ENCODE peak calls at places on chromosomes 4 and X, in four cellular contexts. W is bronchial epithelial cell, E is ovary, T is fibroblast of pulmonary artery. R is an unnamed sample.
A peak's percentile ranks its signal among the peaks of the same experiment; 100 is the strongest.

GRCh38 chrX:110204986-110205385 is 112.9 kb downstream of the AMMECR1 start:
- DNase-seq in W (peak; percentile 40), E (no peak), T (peak; percentile 71), R (no peak)

GRCh38 chrX:107738272-107738671 is 37.3 kb downstream of the TSC22D3 start:
- DNase-seq in W (no peak), E (no peak), T (no peak), R (no peak)

GRCh38 chrX:37958493-37959211 is 47.7 kb upstream of the SYTL5 start:
- DNase-seq in W (no peak), E (no peak), T (peak; percentile 9), R (no peak)

GRCh38 chrX:1393871-1394615 is 2.1 kb upstream of the SLC25A6 start:
- DNase-seq in W (no peak), E (no peak), T (no peak), R (no peak)

GRCh38 chrX:43805579-43805978 is 76.7 kb downstream of the MAOB start:
- DNase-seq in W (peak; percentile 29), E (no peak), T (peak; percentile 5), R (no peak)

GRCh38 chr4:135532132-135532531 is 1330.5 kb upstream of the PABPC4L start:
- DNase-seq in W (no peak), E (no peak), T (no peak), R (no peak)

GRCh38 chrX:17689971-17690409 is 47.3 kb upstream of the SCML1 start:
- DNase-seq in W (peak; percentile 38), E (peak; percentile 54), T (peak; percentile 72), R (peak; percentile 39)

GRCh38 chr4:139189417-139189749 is 12.4 kb upstream of the ELF2 start:
- DNase-seq in W (no peak), E (no peak), T (no peak), R (no peak)

GRCh38 chr4:77500801-77501200 is 104.8 kb upstream of the CXCL13 start:
- DNase-seq in W (no peak), E (no peak), T (peak; percentile 3), R (no peak)

GRCh38 chrX:133681416-133681815 is 266.1 kb upstream of the GPC4 start:
- DNase-seq in W (no peak), E (no peak), T (no peak), R (no peak)

GRCh38 chr4:105453550-105454201 is 20.2 kb downstream of the PPA2 start:
- DNase-seq in W (peak; percentile 26), E (no peak), T (no peak), R (no peak)

GRCh38 chr4:47383829-47384427 is 79.6 kb downstream of the COMMD8 start:
- DNase-seq in W (peak; percentile 47), E (no peak), T (peak; percentile 64), R (no peak)

GRCh38 chr4:98557497-98557896 is 100.9 kb downstream of the TSPAN5 start:
- DNase-seq in W (peak; percentile 80), E (no peak), T (peak; percentile 80), R (no peak)

GRCh38 chr4:25330905-25331816 is 18.6 kb downstream of the ZCCHC4 start:
- DNase-seq in W (no peak), E (no peak), T (no peak), R (no peak)

GRCh38 chr4:61500883-61501282 is 300.8 kb downstream of the ADGRL3 start:
- DNase-seq in W (peak; percentile 52), E (no peak), T (peak; percentile 53), R (no peak)

GRCh38 chrX:22666441-22666840 is 333.3 kb upstream of the DDX53 start:
- DNase-seq in W (no peak), E (no peak), T (peak; percentile 43), R (no peak)

GRCh38 chr4:3482707-3483106 is 19.6 kb downstream of the DOK7 start:
- DNase-seq in W (no peak), E (no peak), T (no peak), R (no peak)

GRCh38 chr4:119080721-119081541 is 54.7 kb upstream of the MYOZ2 start:
- DNase-seq in W (peak; percentile 71), E (no peak), T (no peak), R (no peak)

GRCh38 chr4:7418131-7418943 is 16.4 kb downstream of the PSAPL1 start:
- DNase-seq in W (no peak), E (peak; percentile 1), T (no peak), R (peak; percentile 3)

GRCh38 chr4:123190176-123190575 is 206.4 kb upstream of the SPRY1 start:
- DNase-seq in W (no peak), E (no peak), T (no peak), R (no peak)